ENCODE peak calls at places on chromosomes 3 and 15, in seven cellular contexts. I is mesendoderm, L is aorta, S is thoracic aorta, X is GM23248, N is mesenchymal stem cell, M is fibroblast of lung. T is an unnamed sample.

GRCh38 chr15:52050416-52050815 is 31.4 kb downstream of the MAPK6 start:
- DNase-seq in S (no peak), N (peak; percentile 61), X (peak; percentile 79), L (no peak), I (no peak), M (peak; percentile 55), T (no peak)

GRCh38 chr3:190058486-190059241 is 62.0 kb downstream of the P3H2 start:
- DNase-seq in I (no peak), N (peak; percentile 73), M (no peak), S (no peak), X (no peak), L (no peak), T (peak; percentile 68)

GRCh38 chr3:132255041-132255745 is 62.0 kb upstream of the ACP3 start:
- DNase-seq in L (no peak), M (peak; percentile 75), S (no peak), X (peak; percentile 95), N (peak; percentile 94), I (peak; percentile 27), T (peak; percentile 83)

GRCh38 chr3:17207019-17207418 is 322.3 kb downstream of the PLCL2 start:
- DNase-seq in L (no peak), M (peak; percentile 4), X (peak; percentile 34), N (no peak), S (no peak), I (no peak), T (no peak)

GRCh38 chr3:14788644-14789043 is 30.1 kb upstream of the FGD5 start:
- DNase-seq in I (no peak), S (no peak), X (no peak), L (peak; percentile 41), N (no peak), M (no peak), T (no peak)

GRCh38 chr3:55000946-55001345 is 73.1 kb upstream of the LRTM1 start:
- DNase-seq in L (no peak), X (no peak), I (no peak), M (no peak), S (no peak), N (peak; percentile 60), T (no peak)

GRCh38 chr3:48899298-48899697 is 616 bp upstream of the SLC25A20 start:
- DNase-seq in M (no peak), N (peak; percentile 9), S (no peak), L (no peak), X (no peak), I (no peak), T (no peak)

GRCh38 chr3:37400355-37400754 is 226.0 kb upstream of the LRRFIP2 start:
- DNase-seq in N (no peak), X (no peak), I (no peak), S (no peak), L (no peak), M (no peak), T (no peak)

GRCh38 chr3:126358038-126358815 is 1.0 kb upstream of the KLF15 start:
- DNase-seq in I (peak; percentile 83), S (no peak), M (peak; percentile 17), X (peak; percentile 38), N (peak; percentile 17), L (peak; percentile 51), T (no peak)

GRCh38 chr3:49873623-49874022 is 3.9 kb upstream of the CAMKV start:
- DNase-seq in S (no peak), L (no peak), X (no peak), M (no peak), N (no peak), I (no peak), T (no peak)

GRCh38 chr3:153679711-153680110 is 441.5 kb upstream of the ARHGEF26 start:
- DNase-seq in S (no peak), N (no peak), M (no peak), X (no peak), I (no peak), L (no peak), T (no peak)

DNA sequence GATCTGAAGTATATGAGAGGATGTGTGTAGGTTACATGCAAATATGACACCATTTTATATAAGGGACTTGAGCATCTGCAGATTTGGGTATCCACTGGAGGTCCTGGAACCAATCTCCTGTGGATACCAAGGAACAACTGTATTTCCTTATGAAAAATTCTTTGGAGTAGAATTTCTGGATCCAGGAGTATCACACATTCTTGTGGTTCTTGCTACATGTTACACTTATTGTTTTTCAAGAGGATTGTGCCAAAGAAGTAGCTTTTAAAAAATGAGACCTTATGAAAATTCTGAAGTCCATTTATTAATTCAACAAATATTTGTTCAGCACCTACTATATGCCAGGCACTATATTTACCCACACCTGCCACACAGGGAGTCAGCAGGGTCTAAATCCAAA is 15.6 kb upstream of the TBC1D23 start:
- DNase-seq in S (no peak), N (no peak), L (no peak), I (no peak), X (peak; percentile 31), M (no peak), T (no peak)
- H3K4me3 ChIP-seq in S (no peak overlapping the region), N (no peak overlapping the region), L (no peak overlapping the region), I (no peak overlapping the region), X (no peak overlapping the region), M (no peak overlapping the region), T (no peak overlapping the region)

DNA sequence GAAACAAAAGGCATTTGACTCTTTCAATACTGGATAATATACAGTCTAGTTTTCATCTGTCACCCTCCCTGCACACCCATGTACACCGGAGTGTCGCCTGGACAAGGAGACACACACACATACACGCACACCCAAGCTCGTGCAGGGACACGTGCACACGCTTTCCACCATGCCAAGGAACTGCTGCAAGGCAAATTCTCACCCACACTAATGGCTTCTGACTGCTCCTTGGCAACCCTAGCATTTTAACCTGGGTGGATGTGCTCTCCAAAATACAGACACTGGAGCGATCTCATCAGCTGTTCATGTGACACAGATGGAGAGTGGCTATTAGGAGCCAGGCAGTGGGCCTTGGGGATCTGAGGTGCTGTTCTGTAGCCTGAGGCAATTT is 61.6 kb downstream of the MEIS2 start:
- DNase-seq in I (no peak), X (no peak), N (no peak), M (no peak), L (no peak), S (no peak), T (no peak)
- H3K4me3 ChIP-seq in I (no peak overlapping the region), X (no peak overlapping the region), N (no peak overlapping the region), M (no peak overlapping the region), L (no peak overlapping the region), S (no peak overlapping the region), T (no peak overlapping the region)

DNA sequence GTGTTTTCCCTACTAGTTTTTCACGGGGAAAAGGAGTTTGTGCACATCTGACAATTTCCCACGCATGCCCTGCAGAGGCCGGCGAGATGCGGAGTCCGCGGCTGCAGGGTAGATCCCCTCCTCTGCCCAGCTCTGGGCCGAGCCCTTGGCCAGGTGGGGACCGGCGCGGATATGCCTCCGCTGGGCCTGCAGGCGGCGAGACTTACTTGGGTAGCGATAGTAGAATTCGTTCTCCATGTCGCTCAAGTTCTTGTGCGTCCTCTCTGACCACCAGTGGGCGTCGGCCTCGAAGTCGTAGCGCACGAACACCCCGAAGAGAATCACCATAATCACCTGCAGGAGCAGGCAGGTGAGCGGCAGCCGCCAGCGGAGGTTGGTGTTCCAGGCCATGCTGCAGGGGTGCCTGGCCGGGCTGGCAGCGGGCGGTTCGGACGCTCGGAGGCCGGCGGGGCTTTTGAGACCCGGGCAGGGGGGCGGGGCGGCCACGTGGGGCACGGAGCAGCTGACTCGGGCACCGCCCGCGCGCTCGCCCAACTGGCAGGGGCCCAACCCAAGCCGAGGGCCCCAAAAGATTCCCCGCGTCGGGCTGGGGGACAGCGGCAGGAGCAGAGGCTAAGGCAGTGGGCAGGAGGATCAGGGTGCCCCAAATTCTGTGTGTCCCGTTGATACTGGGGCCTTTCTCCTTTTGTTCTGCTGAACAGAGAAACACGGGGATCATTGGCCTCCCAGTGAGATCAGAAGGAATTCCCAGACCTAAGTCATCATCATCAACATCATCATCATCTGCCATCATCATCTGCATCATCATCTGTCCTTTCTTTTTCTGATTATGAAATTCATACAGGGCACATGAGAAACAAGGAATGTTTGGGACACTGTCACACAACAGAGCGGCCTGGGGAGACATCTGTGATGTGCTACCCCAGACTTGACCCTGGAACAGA is at the start of gene RHCG:
- DNase-seq in I (peak; percentile 94), N (peak; percentile 9), M (peak; percentile 40), L (no peak), S (no peak), X (peak; percentile 59), T (no peak)
- H3K4me3 ChIP-seq in I (no peak within 1 kb of the TSS), N (peak within 1 kb of the TSS; percentile 14), M (no peak within 1 kb of the TSS), L (no peak within 1 kb of the TSS), S (peak within 1 kb of the TSS; percentile 60), X (peak within 1 kb of the TSS; percentile 43), T (peak within 1 kb of the TSS; percentile 24)

DNA sequence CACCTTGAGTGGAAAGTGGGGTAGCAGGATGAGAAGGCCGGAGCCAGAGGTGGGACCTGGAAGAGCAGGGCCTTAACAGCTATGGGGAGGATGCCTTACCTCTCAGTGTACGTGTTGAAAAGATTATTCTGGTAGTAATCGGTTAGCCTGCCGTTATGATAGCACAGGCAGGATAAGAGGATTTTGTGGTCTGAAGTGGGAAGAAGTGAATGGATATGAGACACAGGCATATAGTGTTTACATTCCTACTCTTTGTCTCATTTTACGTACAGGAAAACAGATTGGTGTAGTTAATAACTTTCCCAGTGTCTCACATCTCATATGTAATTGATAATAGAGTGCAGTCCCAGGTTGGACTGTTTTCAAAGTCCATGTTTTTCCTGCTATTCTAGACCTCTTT is 172.3 kb downstream of the KLHL25 start:
- DNase-seq in I (no peak), X (peak; percentile 79), M (peak; percentile 50), N (peak; percentile 83), S (no peak), L (no peak), T (no peak)
- H3K4me3 ChIP-seq in I (no peak overlapping the region), X (peak overlapping the region; percentile 74), M (peak overlapping the region; percentile 39), N (no peak overlapping the region), S (peak overlapping the region; percentile 71), L (peak overlapping the region; percentile 82), T (peak overlapping the region; percentile 2)

GRCh38 chr3:187946031-187946691 is 200.9 kb upstream of the BCL6 start:
- DNase-seq in S (no peak), N (peak; percentile 70), I (no peak), M (peak; percentile 63), L (no peak), X (peak; percentile 74), T (peak; percentile 73)
- H3K4me3 ChIP-seq in S (no peak overlapping the region), N (no peak overlapping the region), I (no peak overlapping the region), M (no peak overlapping the region), L (no peak overlapping the region), X (no peak overlapping the region), T (no peak overlapping the region)

DNA sequence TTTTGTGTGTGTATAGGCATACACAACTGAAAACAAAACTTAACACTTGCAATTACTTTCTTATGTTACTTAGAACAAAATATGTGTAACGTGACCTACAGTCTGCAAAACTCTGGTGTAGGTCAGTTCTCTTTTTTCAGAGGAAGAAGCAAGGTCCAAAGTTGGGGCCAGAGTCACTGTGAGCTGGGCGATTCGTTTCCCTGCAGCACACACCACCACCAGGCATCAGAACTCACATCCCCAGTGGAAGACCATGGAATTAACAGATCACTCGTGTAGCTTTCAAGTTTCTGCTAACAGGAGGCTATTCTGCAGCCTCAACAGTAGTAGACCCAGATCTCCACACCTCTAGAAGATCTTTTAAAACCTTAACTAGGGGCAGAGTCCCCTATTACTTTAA is 25.8 kb downstream of the ANP32A start:
- DNase-seq in S (no peak), M (peak; percentile 15), I (peak; percentile 48), X (peak; percentile 38), L (no peak), N (peak; percentile 34), T (no peak)
- H3K4me3 ChIP-seq in S (peak overlapping the region; percentile 51), M (no peak overlapping the region), I (no peak overlapping the region), X (peak overlapping the region; percentile 38), L (no peak overlapping the region), N (no peak overlapping the region), T (no peak overlapping the region)